ENCODE peak calls at places on chromosomes 3 and 15, in four cellular contexts. N, G, S and R are unnamed samples.
A peak's percentile ranks its signal among the peaks of the same experiment; 100 is the strongest.

GRCh38 chr15:88241060-88241459 is 15.5 kb downstream of the NTRK3 start:
- DNase-seq in N (no peak), G (no peak), S (no peak), R (no peak)

GRCh38 chr3:69216981-69217380 is 94.6 kb upstream of the LMOD3 start:
- DNase-seq in N (no peak), G (no peak), S (no peak), R (no peak)

GRCh38 chr3:53885239-53885638 is 3.3 kb upstream of the ACTR8 start:
- DNase-seq in N (no peak), G (no peak), S (no peak), R (no peak)

GRCh38 chr15:77966540-77967290 is 110.8 kb downstream of the TBC1D2B start:
- DNase-seq in N (peak; percentile 38), G (peak; percentile 49), S (no peak), R (no peak)

GRCh38 chr3:186653079-186653710 is 12.6 kb upstream of the HRG start:
- DNase-seq in N (no peak), G (no peak), S (no peak), R (no peak)

GRCh38 chr15:51702710-51703109 is 21.4 kb downstream of the SCG3 start:
- DNase-seq in N (no peak), G (peak; percentile 52), S (no peak), R (no peak)

GRCh38 chr3:177441813-177442646 is 244.7 kb upstream of the TBL1XR1 start:
- DNase-seq in N (no peak), G (no peak), S (no peak), R (no peak)

GRCh38 chr3:129793947-129794318 is 99.6 kb downstream of the TMCC1 start:
- DNase-seq in N (no peak), G (peak; percentile 64), S (no peak), R (no peak)

GRCh38 chr3:173913397-173913796 is 515.9 kb downstream of the NLGN1 start:
- DNase-seq in N (no peak), G (peak; percentile 3), S (no peak), R (no peak)

GRCh38 chr3:185815391-185816282 is 9.2 kb downstream of the IGF2BP2 start:
- DNase-seq in N (no peak), G (peak; percentile 59), S (no peak), R (no peak)

GRCh38 chr3:114155370-114155821 is 23.5 kb downstream of the DRD3 start:
- DNase-seq in N (peak; percentile 34), G (peak; percentile 30), S (no peak), R (no peak)

GRCh38 chr3:105834768-105835167 is 34.0 kb downstream of the CBLB start:
- DNase-seq in N (no peak), G (no peak), S (no peak), R (no peak)

GRCh38 chr3:121758727-121759450 is 9.3 kb upstream of the GOLGB1 start:
- DNase-seq in N (no peak), G (no peak), S (no peak), R (no peak)

GRCh38 chr15:29765898-29766537 is 56.2 kb downstream of the TJP1 start:
- DNase-seq in N (no peak), G (no peak), S (no peak), R (no peak)

GRCh38 chr3:170656293-170656692 is 70.4 kb upstream of the SLC7A14 start:
- DNase-seq in N (no peak), G (no peak), S (no peak), R (no peak)

GRCh38 chr3:67383379-67383778 is 271.0 kb downstream of the SUCLG2 start:
- DNase-seq in N (no peak), G (no peak), S (no peak), R (no peak)

GRCh38 chr3:71022552-71023335 is 560.8 kb downstream of the FOXP1 start:
- DNase-seq in N (no peak), G (no peak), S (no peak), R (no peak)

GRCh38 chr15:48632651-48633050 is 12.9 kb downstream of the FBN1 start:
- DNase-seq in N (no peak), G (no peak), S (no peak), R (no peak)

GRCh38 chr15:77251662-77252061 is 168.2 kb downstream of the PEAK1 start:
- DNase-seq in N (no peak), G (no peak), S (no peak), R (no peak)

GRCh38 chr3:129277829-129278271 is 820 bp upstream of the HMCES start:
- DNase-seq in N (no peak), G (peak; percentile 15), S (no peak), R (no peak)

GRCh38 chr3:179446501-179446900 is 4.8 kb downstream of the GNB4 start:
- DNase-seq in N (peak; percentile 7), G (no peak), S (no peak), R (no peak)

GRCh38 chr3:135970500-135971116 is 5.1 kb downstream of the PPP2R3A start:
- DNase-seq in N (no peak), G (no peak), S (no peak), R (no peak)

GRCh38 chr3:193313448-193313958 is 65.0 kb downstream of the ATP13A5 start:
- DNase-seq in N (no peak), G (no peak), S (no peak), R (no peak)

GRCh38 chr3:33096103-33096868 is 660 bp downstream of the GLB1 start:
- DNase-seq in N (no peak), G (peak; percentile 53), S (no peak), R (peak; percentile 19)

GRCh38 chr3:168977696-168978374 is 685.7 kb downstream of the MECOM start:
- DNase-seq in N (no peak), G (no peak), S (no peak), R (no peak)

GRCh38 chr3:141656771-141657170 is 81.3 kb upstream of the RNF7 start:
- DNase-seq in N (no peak), G (no peak), S (no peak), R (no peak)

GRCh38 chr3:67619966-67620365 is 34.4 kb downstream of the SUCLG2 start:
- DNase-seq in N (no peak), G (no peak), S (no peak), R (no peak)

GRCh38 chr15:70093481-70094309 is 4.0 kb downstream of the TLE3 start:
- DNase-seq in N (no peak), G (no peak), S (no peak), R (peak; percentile 88)

GRCh38 chr3:163953526-163953925 is 1124.8 kb downstream of the SI start:
- DNase-seq in N (no peak), G (no peak), S (no peak), R (no peak)

GRCh38 chr15:80778964-80779657 is at the start of gene CEMIP:
- DNase-seq in N (peak; percentile 33), G (peak; percentile 80), S (no peak), R (peak; percentile 82)

GRCh38 chr3:11236588-11237461 is 35.4 kb upstream of the ATG7 start:
- DNase-seq in N (peak; percentile 64), G (peak; percentile 74), S (peak; percentile 53), R (peak; percentile 63)

GRCh38 chr15:48644827-48645557 is 517 bp downstream of the FBN1 start:
- DNase-seq in N (no peak), G (no peak), S (no peak), R (no peak)

GRCh38 chr15:64883097-64883581 is 28.6 kb upstream of the ANKDD1A start:
- DNase-seq in N (no peak), G (no peak), S (no peak), R (no peak)

GRCh38 chr15:64875641-64876223 is 34.0 kb downstream of the PLEKHO2 start:
- DNase-seq in N (no peak), G (no peak), S (no peak), R (no peak)

GRCh38 chr15:64877435-64877834 is 34.3 kb upstream of the ANKDD1A start:
- DNase-seq in N (no peak), G (no peak), S (no peak), R (no peak)

GRCh38 chr15:64874131-64874530 is 32.4 kb downstream of the PLEKHO2 start:
- DNase-seq in N (no peak), G (no peak), S (no peak), R (no peak)

DNA sequence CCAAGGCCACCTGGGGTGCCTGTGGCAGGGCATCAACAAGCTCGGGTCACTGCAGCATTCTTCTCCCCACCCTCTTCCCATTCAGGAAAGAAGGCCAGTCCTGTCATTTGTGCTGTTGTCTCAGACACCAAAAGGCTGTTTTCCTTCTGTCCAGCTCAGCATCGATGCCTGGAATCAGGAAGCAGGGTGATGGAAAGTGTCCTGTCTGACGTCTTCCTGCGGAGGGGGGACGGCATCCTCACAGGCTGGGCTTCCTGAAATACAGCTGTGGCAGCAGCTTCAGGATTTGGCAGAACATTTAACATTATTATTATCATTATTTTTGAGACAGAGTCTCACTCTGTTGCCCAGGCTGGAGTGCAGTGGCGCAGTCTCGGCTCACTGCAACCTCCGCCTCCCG is 33.0 kb upstream of the ANKDD1A start:
- DNase-seq in N (no peak), G (no peak), S (no peak), R (no peak)
- TF ChIP-seq POLR2AphosphoS5 in N (no peak), G (no peak), S (no peak), R (no peak)

GRCh38 chr3:123424321-123424998 is 24.4 kb downstream of the ADCY5 start:
- DNase-seq in N (no peak), G (no peak), S (no peak), R (no peak)

GRCh38 chr3:123422457-123422856 is 26.4 kb downstream of the ADCY5 start:
- DNase-seq in N (no peak), G (no peak), S (no peak), R (no peak)

GRCh38 chr3:123421353-123422174 is 27.3 kb downstream of the ADCY5 start:
- DNase-seq in N (no peak), G (no peak), S (no peak), R (no peak)

GRCh38 chr3:123423806-123424205 is 25.1 kb downstream of the ADCY5 start:
- DNase-seq in N (no peak), G (no peak), S (no peak), R (no peak)

GRCh38 chr3:123423026-123423425 is 25.9 kb downstream of the ADCY5 start:
- DNase-seq in N (no peak), G (no peak), S (no peak), R (no peak)
- H3K4me3 ChIP-seq in N (no peak overlapping the region), G (no peak overlapping the region), S (no peak overlapping the region), R (no peak overlapping the region)

DNA sequence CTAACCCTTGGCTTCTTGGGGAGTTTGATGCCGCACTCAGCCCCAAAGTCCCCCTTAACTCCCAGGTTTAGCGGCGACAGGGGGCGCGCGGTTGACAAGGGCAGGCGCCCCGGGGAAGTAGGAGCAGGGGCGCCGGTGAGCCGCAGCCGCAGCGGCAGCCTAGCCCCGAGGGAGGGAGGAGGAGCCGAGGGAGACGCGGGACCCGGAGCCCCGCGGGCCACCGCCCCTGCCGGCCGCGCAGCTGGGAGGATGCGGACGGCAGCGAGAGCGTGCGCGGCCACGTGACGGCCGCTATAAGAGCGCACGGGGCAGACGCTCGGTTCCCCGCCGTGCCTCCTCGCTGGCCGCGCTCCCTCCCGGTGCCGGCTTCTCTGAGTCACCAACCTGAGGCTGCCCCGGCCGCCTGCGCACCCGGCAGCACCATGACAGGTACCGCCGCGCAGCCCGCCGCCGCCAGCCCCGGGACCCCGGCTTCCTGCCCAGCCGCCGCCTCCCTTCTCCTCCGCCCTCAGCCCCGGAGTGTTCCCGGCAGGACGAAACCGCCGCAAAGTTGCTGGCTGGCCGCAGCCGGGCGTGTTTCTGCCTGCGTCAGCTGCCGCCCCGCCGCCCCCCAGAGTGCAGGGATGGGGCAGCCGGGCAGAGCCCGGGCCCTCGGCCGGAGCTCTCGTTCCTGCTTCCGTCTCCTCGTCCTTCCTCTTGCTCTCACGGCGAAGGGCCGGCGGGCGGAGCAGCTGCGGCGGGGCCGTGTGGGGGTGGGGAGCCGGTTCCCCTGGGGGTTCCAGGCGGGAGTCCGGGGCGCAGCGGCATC is at the start of gene GYG1:
- DNase-seq in N (peak; percentile 60), G (peak; percentile 90), S (no peak), R (peak; percentile 70)
- TF ChIP-seq CTCF in N (peak; percentile 18), G (peak; percentile 65), S (peak; percentile 80), R (no peak)

GRCh38 chr3:131544557-131544956 is 41.8 kb upstream of the MRPL3 start:
- DNase-seq in N (no peak), G (no peak), S (no peak), R (no peak)
- TF ChIP-seq POLR2AphosphoS5 in N (no peak), G (no peak), S (no peak), R (no peak)